ENCODE peak calls at places on chromosomes 11 and 22, in seven cellular contexts. E is ascending aorta; F is suprapubic skin; U is cardiac muscle cell; J is fibroblast of pulmonary artery; Z is NCI-H345; B is effector CD8-positive, alpha-beta T cell. G is an unnamed sample.

GRCh38 chr22:39492186-39492585 is 9.9 kb upstream of the MIEF1 start:
- DNase-seq in E (no peak), F (no peak), U (no peak), J (no peak), Z (no peak), B (no peak), G (no peak)

GRCh38 chr11:118051611-118052461 is 25.0 kb upstream of the TMPRSS4 start:
- DNase-seq in E (no peak), F (no peak), U (no peak), J (no peak), Z (no peak), B (peak), G (no peak)

GRCh38 chr11:127106938-127107337 is 106.4 kb upstream of the KIRREL3 start:
- DNase-seq in E (no peak), F (no peak), U (no peak), J (no peak), Z (peak), B (no peak), G (no peak)

GRCh38 chr11:15742626-15743243 is 613.6 kb downstream of the SOX6 start:
- DNase-seq in E (no peak), F (no peak), U (no peak), J (peak), Z (peak), B (no peak), G (no peak)

GRCh38 chr11:8258771-8259170 is 4.9 kb downstream of the LMO1 start:
- DNase-seq in E (no peak), F (peak), U (no peak), J (no peak), Z (no peak), B (no peak), G (no peak)

GRCh38 chr11:90874281-90874680 is 651.4 kb upstream of the CHORDC1 start:
- DNase-seq in E (no peak), F (no peak), U (no peak), J (no peak), Z (no peak), B (no peak), G (no peak)

GRCh38 chr11:63915961-63916836 is 765 bp downstream of the RCOR2 start:
- DNase-seq in E (no peak), F (no peak), U (peak), J (peak), Z (peak), B (peak), G (peak)

GRCh38 chr11:10076458-10077141 is 217.4 kb downstream of the SBF2 start:
- DNase-seq in E (no peak), F (no peak), U (peak), J (peak), Z (no peak), B (no peak), G (peak)

GRCh38 chr11:86804871-86805415 is 4.6 kb downstream of the PRSS23 start:
- DNase-seq in E (no peak), F (no peak), U (no peak), J (peak), Z (no peak), B (no peak), G (no peak)

GRCh38 chr22:29000225-29000556 is 61.4 kb downstream of the C22orf31 start:
- DNase-seq in E (no peak), F (no peak), U (no peak), J (no peak), Z (no peak), B (no peak), G (no peak)

GRCh38 chr11:18749681-18750319 is 23.8 kb upstream of the IGSF22 start:
- DNase-seq in E (no peak), F (no peak), U (peak), J (peak), Z (no peak), B (no peak), G (no peak)

GRCh38 chr11:75453916-75454655 is 21.1 kb upstream of the KLHL35 start:
- DNase-seq in E (no peak), F (no peak), U (no peak), J (peak), Z (no peak), B (no peak), G (no peak)

GRCh38 chr22:45831394-45831793 is 145.6 kb downstream of the WNT7B start:
- DNase-seq in E (no peak), F (no peak), U (no peak), J (peak), Z (no peak), B (no peak), G (no peak)

GRCh38 chr11:9953994-9954626 is 290.2 kb downstream of the SWAP70 start:
- DNase-seq in E (no peak), F (no peak), U (no peak), J (peak), Z (no peak), B (no peak), G (no peak)

GRCh38 chr11:11964774-11965150 is 43.7 kb downstream of the DKK3 start:
- DNase-seq in E (no peak), F (no peak), U (no peak), J (no peak), Z (no peak), B (no peak), G (no peak)

GRCh38 chr11:66851698-66852465 is 5.0 kb upstream of the LRFN4 start:
- DNase-seq in E (no peak), F (no peak), U (no peak), J (no peak), Z (no peak), B (no peak), G (peak)

G was measured in HEK293T.